ENCODE peak calls at places on chromosomes 2 and 18, in nine cellular contexts. Z, D, B, K, A, C, P, X and L are unnamed samples.

GRCh38 chr2:9753665-9754531 is 89.4 kb upstream of the TAF1B start:
- DNase-seq in X (no peak), D (no peak), P (no peak), Z (no peak), A (no peak), B (no peak), K (peak), C (no peak), L (no peak)

GRCh38 chr2:138716183-138716582 is 64.0 kb downstream of the NXPH2 start:
- DNase-seq in C (no peak), Z (no peak), P (no peak), K (no peak), X (no peak), B (no peak), D (no peak), A (no peak), L (no peak)

GRCh38 chr2:123359636-123360035 is 665.5 kb upstream of the CNTNAP5 start:
- DNase-seq in K (no peak), P (no peak), C (no peak), X (no peak), A (no peak), B (no peak), D (no peak), Z (no peak), L (no peak)

GRCh38 chr2:167817908-167818307 is 429.5 kb downstream of the STK39 start:
- DNase-seq in D (no peak), C (no peak), Z (no peak), P (no peak), K (no peak), X (no peak), B (no peak), A (no peak), L (no peak)

GRCh38 chr2:238995634-238996033 is 147.7 kb downstream of the TWIST2 start:
- DNase-seq in D (no peak), B (no peak), X (no peak), K (no peak), A (no peak), Z (no peak), P (peak), C (no peak), L (no peak)

GRCh38 chr2:129914538-129915302 is 64.7 kb upstream of the RAB6C start:
- DNase-seq in K (no peak), Z (no peak), X (no peak), P (no peak), C (no peak), B (no peak), D (no peak), A (no peak), L (peak)

GRCh38 chr18:59096098-59096779 is 43.4 kb upstream of the SEC11C start:
- DNase-seq in C (no peak), K (no peak), Z (no peak), B (no peak), A (no peak), X (no peak), P (no peak), D (no peak), L (no peak)

GRCh38 chr18:67581178-67581577 is 64.7 kb upstream of the DSEL start:
- DNase-seq in A (no peak), D (no peak), C (no peak), P (no peak), K (no peak), X (no peak), Z (no peak), B (no peak), L (no peak)

GRCh38 chr18:7576685-7577084 is 9.6 kb downstream of the PTPRM start:
- DNase-seq in Z (peak), B (no peak), X (no peak), K (no peak), D (no peak), C (no peak), A (no peak), P (peak), L (no peak)

GRCh38 chr2:147255812-147256211 is 589.0 kb upstream of the ACVR2A start:
- DNase-seq in K (no peak), P (no peak), D (no peak), A (no peak), X (peak), Z (no peak), B (no peak), C (no peak), L (no peak)

GRCh38 chr18:7600528-7601248 is 33.6 kb downstream of the PTPRM start:
- DNase-seq in Z (no peak), C (no peak), A (no peak), D (no peak), X (no peak), B (no peak), K (no peak), P (no peak), L (no peak)

GRCh38 chr2:118833716-118834439 is 13.6 kb downstream of the EN1 start:
- DNase-seq in D (no peak), Z (no peak), A (no peak), B (no peak), K (no peak), P (no peak), X (no peak), C (no peak), L (no peak)

GRCh38 chr18:79001001-79001400 is 21.4 kb downstream of the SALL3 start:
- DNase-seq in P (no peak), K (no peak), C (no peak), D (no peak), B (no peak), Z (no peak), A (no peak), X (no peak), L (no peak)

GRCh38 chr2:27954261-27954673 is 63.7 kb downstream of the BABAM2 start:
- DNase-seq in C (no peak), K (no peak), Z (peak), P (peak), A (no peak), D (no peak), X (no peak), B (no peak), L (no peak)

GRCh38 chr2:189798312-189799029 is 14.2 kb downstream of the PMS1 start:
- DNase-seq in A (no peak), D (no peak), B (no peak), Z (peak), K (no peak), X (no peak), C (no peak), P (peak), L (no peak)

GRCh38 chr2:64562148-64562784 is 38.1 kb downstream of the AFTPH start:
- DNase-seq in K (no peak), A (no peak), Z (peak), P (no peak), D (no peak), C (no peak), X (no peak), B (no peak), L (no peak)

GRCh38 chr2:100246163-100247145 is 75.8 kb downstream of the LONRF2 start:
- DNase-seq in P (no peak), D (no peak), X (no peak), C (no peak), K (no peak), A (no peak), Z (no peak), B (no peak), L (no peak)

GRCh38 chr18:3441290-3441689 is 8.7 kb upstream of the TGIF1 start:
- DNase-seq in C (no peak), A (no peak), K (no peak), X (no peak), Z (no peak), B (no peak), P (no peak), D (no peak), L (no peak)

GRCh38 chr2:192559541-192560126 is 364.9 kb upstream of the TMEFF2 start:
- DNase-seq in B (no peak), P (no peak), Z (no peak), D (no peak), C (no peak), K (no peak), X (no peak), A (no peak), L (no peak)

GRCh38 chr2:38262514-38262871 is 114.6 kb downstream of the ATL2 start:
- DNase-seq in B (no peak), X (no peak), A (no peak), D (no peak), P (no peak), Z (no peak), K (no peak), C (no peak), L (no peak)

GRCh38 chr2:30236591-30237245 is 5.4 kb downstream of the LBH start:
- DNase-seq in K (no peak), P (no peak), X (peak), D (peak), C (no peak), Z (no peak), A (no peak), B (no peak), L (no peak)

GRCh38 chr18:63314991-63315662 is 4.4 kb downstream of the BCL2 start:
- DNase-seq in A (no peak), D (no peak), Z (no peak), X (no peak), P (no peak), K (no peak), C (no peak), B (no peak), L (no peak)

GRCh38 chr18:37566479-37567060 is 972 bp upstream of the CELF4 start:
- DNase-seq in C (no peak), A (no peak), P (no peak), B (no peak), K (no peak), D (no peak), X (no peak), Z (no peak), L (no peak)

GRCh38 chr2:203804070-203804469 is 63.5 kb upstream of the CTLA4 start:
- DNase-seq in B (no peak), X (no peak), K (no peak), D (peak), Z (peak), C (peak), P (peak), A (peak), L (no peak)

GRCh38 chr2:212005077-212005671 is 533.4 kb downstream of the ERBB4 start:
- DNase-seq in B (no peak), P (peak), X (peak), K (no peak), D (no peak), A (no peak), Z (peak), C (no peak), L (no peak)

GRCh38 chr2:230925443-230925878 is 419 bp upstream of the GPR55 start:
- DNase-seq in K (no peak), Z (no peak), B (no peak), C (no peak), A (no peak), D (peak), P (no peak), X (no peak), L (no peak)

GRCh38 chr2:29117636-29118303 is 2.6 kb downstream of the CLIP4 start:
- DNase-seq in D (no peak), X (no peak), A (no peak), P (peak), K (no peak), B (no peak), Z (peak), C (no peak), L (no peak)

GRCh38 chr2:141522048-141522447 is 608.8 kb downstream of the LRP1B start:
- DNase-seq in K (no peak), A (no peak), B (no peak), P (peak), C (no peak), D (no peak), Z (no peak), X (no peak), L (no peak)

DNA sequence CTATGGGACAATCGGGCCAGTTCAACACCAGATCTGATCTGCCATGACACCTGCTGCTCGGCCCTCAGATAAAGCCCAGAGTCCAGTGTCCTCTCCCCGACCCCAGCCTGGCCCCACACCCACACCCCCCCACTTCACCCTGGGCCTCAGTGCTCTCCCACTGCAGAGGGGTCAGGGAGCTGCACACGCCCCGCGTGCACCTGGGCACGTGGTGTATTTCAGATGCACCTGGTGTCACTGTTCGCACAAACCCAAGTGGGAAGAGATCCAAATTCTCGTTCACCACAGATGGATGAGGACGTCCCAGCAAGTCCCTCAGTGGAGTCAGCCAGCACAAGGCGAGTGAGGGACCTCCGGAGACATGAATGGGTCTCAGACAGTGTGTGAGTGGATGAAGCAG is 161.3 kb downstream of the RTP5 start:
- DNase-seq in B (no peak), A (no peak), C (no peak), D (no peak), P (no peak), Z (no peak), K (no peak), X (no peak), L (no peak)
- H3K4me3 ChIP-seq in B (no peak), A (no peak), C (no peak), D (no peak), P (no peak), Z (no peak), K (no peak), X (no peak), L (no peak)

GRCh38 chr2:120737802-120738516 is 2.3 kb downstream of the GLI2 start:
- DNase-seq in D (no peak), C (no peak), P (no peak), Z (no peak), B (no peak), K (no peak), A (no peak), X (no peak), L (peak)
- H3K4me3 ChIP-seq in D (peak), C (peak), P (peak), Z (peak), B (peak), K (peak), A (peak), X (peak), L (peak)

GRCh38 chr2:153393518-153393917 is 85.0 kb downstream of the RPRM start:
- DNase-seq in Z (no peak), X (no peak), A (no peak), D (no peak), C (no peak), K (no peak), P (no peak), B (no peak), L (no peak)

GRCh38 chr2:153387203-153387602 is 91.4 kb downstream of the RPRM start:
- DNase-seq in X (no peak), Z (no peak), A (no peak), P (no peak), B (no peak), D (no peak), C (no peak), K (no peak), L (no peak)

GRCh38 chr2:153386481-153386891 is 92.1 kb downstream of the RPRM start:
- DNase-seq in A (no peak), C (no peak), Z (no peak), P (peak), B (no peak), X (no peak), D (no peak), K (no peak), L (no peak)

GRCh38 chr2:153391131-153391530 is 87.4 kb downstream of the RPRM start:
- DNase-seq in C (no peak), P (peak), X (no peak), K (no peak), B (no peak), D (no peak), Z (no peak), A (no peak), L (no peak)

DNA sequence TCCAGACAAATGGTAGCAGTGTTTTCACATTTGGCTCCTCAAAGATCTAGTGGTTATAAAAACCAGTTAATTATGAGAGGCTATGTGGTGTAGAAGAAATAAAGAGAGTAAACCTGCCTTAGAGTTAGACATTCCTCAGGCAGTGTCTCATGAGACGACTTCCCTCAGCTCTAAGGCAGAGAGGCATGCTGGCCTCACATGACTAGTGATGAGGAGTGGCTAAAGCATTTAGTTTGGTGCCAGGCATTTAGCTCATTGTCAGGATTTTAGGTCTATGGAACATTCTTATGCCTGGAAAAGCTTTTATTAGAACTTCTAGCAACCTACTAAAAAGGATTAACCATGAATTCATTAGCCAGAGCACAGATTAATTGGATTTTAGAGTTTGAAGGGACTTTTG is 90.3 kb downstream of the RPRM start:
- DNase-seq in Z (no peak), B (no peak), X (no peak), A (no peak), K (no peak), P (peak), D (no peak), C (no peak), L (no peak)
- H3K4me3 ChIP-seq in Z (no peak), B (no peak), X (no peak), A (no peak), K (no peak), P (no peak), D (no peak), C (no peak), L (no peak)

GRCh38 chr2:235500761-235501662 is 7.2 kb downstream of the AGAP1 start:
- DNase-seq in B (no peak), Z (peak), A (no peak), D (peak), P (peak), K (no peak), C (no peak), X (no peak), L (no peak)
- H3K4me3 ChIP-seq in B (no peak), Z (no peak), A (peak), D (no peak), P (no peak), K (no peak), C (no peak), X (peak), L (no peak)

GRCh38 chr18:61605376-61606067 is 272.3 kb downstream of the CDH20 start:
- DNase-seq in A (no peak), C (no peak), K (no peak), X (no peak), Z (no peak), P (no peak), B (no peak), D (no peak), L (no peak)
- H3K4me3 ChIP-seq in A (peak), C (peak), K (peak), X (peak), Z (peak), P (peak), B (no peak), D (peak), L (peak)